ENCODE peak calls at places on chromosomes 1 and 21, in eight cellular contexts. One of them, this sample, is unnamed.
A peak's percentile ranks its signal among the peaks of the same experiment; 100 is the strongest.

GRCh38 chr21:43867936-43868335 is 2.9 kb downstream of the AGPAT3 start:
- DNase-seq in left cardiac atrium: no peak
- DNase-seq in AG09309: no peak
- DNase-seq in iPS-NIHi11: no peak
- DNase-seq in neuronal stem cell: no peak
- DNase-seq in fibroblast of mammary gland: no peak
- DNase-seq in stimulated activated CD8-positive, alpha-beta memory T cell treated with anti-CD3 and anti-CD28 coated beads, Interleukin-12 subunit alpha, Interleukin-12 subunit beta, amount 100 ng/mL, for 4 hours: no peak
- DNase-seq in EL: no peak
- DNase-seq in this sample: no peak

GRCh38 chr1:205754857-205755256 is 4.9 kb upstream of the NUCKS1 start:
- DNase-seq in EL: no peak
- DNase-seq in AG09309: no peak
- DNase-seq in stimulated activated CD8-positive, alpha-beta memory T cell treated with anti-CD3 and anti-CD28 coated beads, Interleukin-12 subunit alpha, Interleukin-12 subunit beta, amount 100 ng/mL, for 4 hours: no peak
- DNase-seq in iPS-NIHi11: no peak
- DNase-seq in neuronal stem cell: no peak
- DNase-seq in fibroblast of mammary gland: no peak
- DNase-seq in left cardiac atrium: no peak
- DNase-seq in this sample: no peak

GRCh38 chr1:173876732-173877131 is 8.6 kb downstream of the ZBTB37 start:
- DNase-seq in AG09309: no peak
- DNase-seq in stimulated activated CD8-positive, alpha-beta memory T cell treated with anti-CD3 and anti-CD28 coated beads, Interleukin-12 subunit alpha, Interleukin-12 subunit beta, amount 100 ng/mL, for 4 hours: no peak
- DNase-seq in fibroblast of mammary gland: no peak
- DNase-seq in left cardiac atrium: no peak
- DNase-seq in EL: no peak
- DNase-seq in iPS-NIHi11: no peak
- DNase-seq in neuronal stem cell: no peak
- DNase-seq in this sample: no peak

GRCh38 chr1:236107121-236107907 is 35.0 kb upstream of the GPR137B start:
- DNase-seq in left cardiac atrium: no peak
- DNase-seq in stimulated activated CD8-positive, alpha-beta memory T cell treated with anti-CD3 and anti-CD28 coated beads, Interleukin-12 subunit alpha, Interleukin-12 subunit beta, amount 100 ng/mL, for 4 hours: no peak
- DNase-seq in neuronal stem cell: no peak
- DNase-seq in iPS-NIHi11: no peak
- DNase-seq in AG09309: no peak
- DNase-seq in EL: no peak
- DNase-seq in fibroblast of mammary gland: no peak
- DNase-seq in this sample: no peak

GRCh38 chr1:61455400-61455799 is 269.5 kb downstream of the TM2D1 start:
- DNase-seq in stimulated activated CD8-positive, alpha-beta memory T cell treated with anti-CD3 and anti-CD28 coated beads, Interleukin-12 subunit alpha, Interleukin-12 subunit beta, amount 100 ng/mL, for 4 hours: no peak
- DNase-seq in iPS-NIHi11: no peak
- DNase-seq in EL: no peak
- DNase-seq in neuronal stem cell: no peak
- DNase-seq in AG09309: no peak
- DNase-seq in fibroblast of mammary gland: no peak
- DNase-seq in left cardiac atrium: no peak
- DNase-seq in this sample: no peak

GRCh38 chr1:9476790-9477463 is 62.3 kb upstream of the SLC25A33 start:
- DNase-seq in fibroblast of mammary gland: peak; percentile 39
- DNase-seq in neuronal stem cell: no peak
- DNase-seq in stimulated activated CD8-positive, alpha-beta memory T cell treated with anti-CD3 and anti-CD28 coated beads, Interleukin-12 subunit alpha, Interleukin-12 subunit beta, amount 100 ng/mL, for 4 hours: no peak
- DNase-seq in AG09309: no peak
- DNase-seq in EL: peak; percentile 68
- DNase-seq in left cardiac atrium: no peak
- DNase-seq in iPS-NIHi11: no peak
- DNase-seq in this sample: peak; percentile 96

GRCh38 chr1:94801919-94802546 is 18.1 kb upstream of the SLC44A3 start:
- DNase-seq in neuronal stem cell: peak; percentile 24
- DNase-seq in EL: peak; percentile 87
- DNase-seq in AG09309: peak; percentile 78
- DNase-seq in left cardiac atrium: no peak
- DNase-seq in fibroblast of mammary gland: peak; percentile 94
- DNase-seq in iPS-NIHi11: peak; percentile 39
- DNase-seq in stimulated activated CD8-positive, alpha-beta memory T cell treated with anti-CD3 and anti-CD28 coated beads, Interleukin-12 subunit alpha, Interleukin-12 subunit beta, amount 100 ng/mL, for 4 hours: no peak
- DNase-seq in this sample: peak; percentile 83

GRCh38 chr1:219574484-219575087 is 38.3 kb downstream of the ZC3H11B start:
- DNase-seq in stimulated activated CD8-positive, alpha-beta memory T cell treated with anti-CD3 and anti-CD28 coated beads, Interleukin-12 subunit alpha, Interleukin-12 subunit beta, amount 100 ng/mL, for 4 hours: no peak
- DNase-seq in AG09309: no peak
- DNase-seq in fibroblast of mammary gland: no peak
- DNase-seq in neuronal stem cell: no peak
- DNase-seq in iPS-NIHi11: no peak
- DNase-seq in left cardiac atrium: no peak
- DNase-seq in EL: no peak
- DNase-seq in this sample: no peak

GRCh38 chr1:167121375-167122120 is 27.7 kb downstream of the STYXL2 start:
- DNase-seq in iPS-NIHi11: peak; percentile 68
- DNase-seq in fibroblast of mammary gland: peak; percentile 20
- DNase-seq in neuronal stem cell: no peak
- DNase-seq in stimulated activated CD8-positive, alpha-beta memory T cell treated with anti-CD3 and anti-CD28 coated beads, Interleukin-12 subunit alpha, Interleukin-12 subunit beta, amount 100 ng/mL, for 4 hours: no peak
- DNase-seq in left cardiac atrium: peak; percentile 62
- DNase-seq in AG09309: no peak
- DNase-seq in EL: peak; percentile 53
- DNase-seq in this sample: peak; percentile 80

GRCh38 chr21:38916214-38916964 is 110.7 kb downstream of the ETS2 start:
- DNase-seq in EL: no peak
- DNase-seq in left cardiac atrium: no peak
- DNase-seq in fibroblast of mammary gland: no peak
- DNase-seq in iPS-NIHi11: no peak
- DNase-seq in AG09309: no peak
- DNase-seq in stimulated activated CD8-positive, alpha-beta memory T cell treated with anti-CD3 and anti-CD28 coated beads, Interleukin-12 subunit alpha, Interleukin-12 subunit beta, amount 100 ng/mL, for 4 hours: no peak
- DNase-seq in neuronal stem cell: no peak
- DNase-seq in this sample: no peak

GRCh38 chr1:203051841-203052324 is 25.6 kb downstream of the PPFIA4 start:
- DNase-seq in iPS-NIHi11: no peak
- DNase-seq in AG09309: no peak
- DNase-seq in left cardiac atrium: no peak
- DNase-seq in stimulated activated CD8-positive, alpha-beta memory T cell treated with anti-CD3 and anti-CD28 coated beads, Interleukin-12 subunit alpha, Interleukin-12 subunit beta, amount 100 ng/mL, for 4 hours: no peak
- DNase-seq in EL: no peak
- DNase-seq in neuronal stem cell: no peak
- DNase-seq in fibroblast of mammary gland: no peak
- DNase-seq in this sample: no peak

GRCh38 chr1:234882898-234883297 is 245.7 kb downstream of the TOMM20 start:
- DNase-seq in fibroblast of mammary gland: no peak
- DNase-seq in iPS-NIHi11: no peak
- DNase-seq in AG09309: no peak
- DNase-seq in neuronal stem cell: no peak
- DNase-seq in stimulated activated CD8-positive, alpha-beta memory T cell treated with anti-CD3 and anti-CD28 coated beads, Interleukin-12 subunit alpha, Interleukin-12 subunit beta, amount 100 ng/mL, for 4 hours: no peak
- DNase-seq in EL: no peak
- DNase-seq in left cardiac atrium: no peak
- DNase-seq in this sample: no peak

GRCh38 chr1:211577826-211578639 is 928 bp downstream of the SLC30A1 start:
- DNase-seq in iPS-NIHi11: peak; percentile 87
- DNase-seq in left cardiac atrium: peak; percentile 74
- DNase-seq in fibroblast of mammary gland: peak; percentile 49
- DNase-seq in neuronal stem cell: peak; percentile 57
- DNase-seq in EL: peak; percentile 74
- DNase-seq in stimulated activated CD8-positive, alpha-beta memory T cell treated with anti-CD3 and anti-CD28 coated beads, Interleukin-12 subunit alpha, Interleukin-12 subunit beta, amount 100 ng/mL, for 4 hours: peak; percentile 60
- DNase-seq in AG09309: no peak
- DNase-seq in this sample: peak; percentile 77

GRCh38 chr1:67451377-67451776 is 21.2 kb upstream of the SERBP1 start:
- DNase-seq in AG09309: no peak
- DNase-seq in stimulated activated CD8-positive, alpha-beta memory T cell treated with anti-CD3 and anti-CD28 coated beads, Interleukin-12 subunit alpha, Interleukin-12 subunit beta, amount 100 ng/mL, for 4 hours: no peak
- DNase-seq in EL: no peak
- DNase-seq in neuronal stem cell: no peak
- DNase-seq in fibroblast of mammary gland: no peak
- DNase-seq in left cardiac atrium: no peak
- DNase-seq in iPS-NIHi11: no peak
- DNase-seq in this sample: no peak

GRCh38 chr1:65281846-65282245 is 27.5 kb upstream of the DNAJC6 start:
- DNase-seq in left cardiac atrium: no peak
- DNase-seq in EL: no peak
- DNase-seq in iPS-NIHi11: no peak
- DNase-seq in stimulated activated CD8-positive, alpha-beta memory T cell treated with anti-CD3 and anti-CD28 coated beads, Interleukin-12 subunit alpha, Interleukin-12 subunit beta, amount 100 ng/mL, for 4 hours: no peak
- DNase-seq in neuronal stem cell: no peak
- DNase-seq in AG09309: no peak
- DNase-seq in fibroblast of mammary gland: no peak
- DNase-seq in this sample: peak; percentile 54

GRCh38 chr1:171935086-171935485 is 93.8 kb downstream of the DNM3 start:
- DNase-seq in left cardiac atrium: no peak
- DNase-seq in stimulated activated CD8-positive, alpha-beta memory T cell treated with anti-CD3 and anti-CD28 coated beads, Interleukin-12 subunit alpha, Interleukin-12 subunit beta, amount 100 ng/mL, for 4 hours: no peak
- DNase-seq in fibroblast of mammary gland: no peak
- DNase-seq in EL: no peak
- DNase-seq in AG09309: no peak
- DNase-seq in iPS-NIHi11: no peak
- DNase-seq in neuronal stem cell: no peak
- DNase-seq in this sample: no peak

This sample was measured in kidney tubule cell.